ENCODE peak calls at places on chromosomes 16 and 17, in six cellular contexts. One of them, this sample, is unnamed.

GRCh38 chr17:61139219-61139618 is 260.4 kb upstream of the TBX2 start:
- DNase-seq in stimulated activated CD8-positive, alpha-beta memory T cell treated with anti-CD3 and anti-CD28 coated beads, Interleukin-12 subunit alpha, Interleukin-12 subunit beta, amount 100 ng/mL, for 4 hours: peak
- DNase-seq in NCI-H1417: no peak
- DNase-seq in fibroblast of gingiva: peak
- DNase-seq in activated T-cell treated with anti-CD3 and anti-CD28 coated beads for 1 hour: peak
- DNase-seq in NCI-H1930: no peak
- DNase-seq in this sample: peak

GRCh38 chr17:69696645-69697044 is 282.1 kb downstream of the MAP2K6 start:
- DNase-seq in stimulated activated CD8-positive, alpha-beta memory T cell treated with anti-CD3 and anti-CD28 coated beads, Interleukin-12 subunit alpha, Interleukin-12 subunit beta, amount 100 ng/mL, for 4 hours: no peak
- DNase-seq in NCI-H1417: no peak
- DNase-seq in fibroblast of gingiva: no peak
- DNase-seq in activated T-cell treated with anti-CD3 and anti-CD28 coated beads for 1 hour: no peak
- DNase-seq in NCI-H1930: no peak
- DNase-seq in this sample: no peak

GRCh38 chr16:51134269-51134812 is 16.7 kb downstream of the SALL1 start:
- DNase-seq in stimulated activated CD8-positive, alpha-beta memory T cell treated with anti-CD3 and anti-CD28 coated beads, Interleukin-12 subunit alpha, Interleukin-12 subunit beta, amount 100 ng/mL, for 4 hours: no peak
- DNase-seq in NCI-H1417: no peak
- DNase-seq in fibroblast of gingiva: no peak
- DNase-seq in activated T-cell treated with anti-CD3 and anti-CD28 coated beads for 1 hour: no peak
- DNase-seq in NCI-H1930: no peak
- DNase-seq in this sample: no peak

GRCh38 chr17:9677411-9677810 is 32.1 kb downstream of the USP43 start:
- DNase-seq in stimulated activated CD8-positive, alpha-beta memory T cell treated with anti-CD3 and anti-CD28 coated beads, Interleukin-12 subunit alpha, Interleukin-12 subunit beta, amount 100 ng/mL, for 4 hours: no peak
- DNase-seq in NCI-H1417: no peak
- DNase-seq in fibroblast of gingiva: no peak
- DNase-seq in activated T-cell treated with anti-CD3 and anti-CD28 coated beads for 1 hour: no peak
- DNase-seq in NCI-H1930: no peak
- DNase-seq in this sample: no peak

GRCh38 chr16:87295259-87295658 is 21.9 kb downstream of the C16orf95 start:
- DNase-seq in stimulated activated CD8-positive, alpha-beta memory T cell treated with anti-CD3 and anti-CD28 coated beads, Interleukin-12 subunit alpha, Interleukin-12 subunit beta, amount 100 ng/mL, for 4 hours: no peak
- DNase-seq in NCI-H1417: no peak
- DNase-seq in fibroblast of gingiva: no peak
- DNase-seq in activated T-cell treated with anti-CD3 and anti-CD28 coated beads for 1 hour: no peak
- DNase-seq in NCI-H1930: no peak
- DNase-seq in this sample: no peak

GRCh38 chr16:72072514-72073342 is 9.7 kb downstream of the HPR start:
- DNase-seq in stimulated activated CD8-positive, alpha-beta memory T cell treated with anti-CD3 and anti-CD28 coated beads, Interleukin-12 subunit alpha, Interleukin-12 subunit beta, amount 100 ng/mL, for 4 hours: no peak
- DNase-seq in NCI-H1417: no peak
- DNase-seq in fibroblast of gingiva: no peak
- DNase-seq in activated T-cell treated with anti-CD3 and anti-CD28 coated beads for 1 hour: no peak
- DNase-seq in NCI-H1930: no peak
- DNase-seq in this sample: no peak

GRCh38 chr17:39618956-39619785 is 7.6 kb upstream of the PPP1R1B start:
- DNase-seq in stimulated activated CD8-positive, alpha-beta memory T cell treated with anti-CD3 and anti-CD28 coated beads, Interleukin-12 subunit alpha, Interleukin-12 subunit beta, amount 100 ng/mL, for 4 hours: no peak
- DNase-seq in NCI-H1417: peak
- DNase-seq in fibroblast of gingiva: no peak
- DNase-seq in activated T-cell treated with anti-CD3 and anti-CD28 coated beads for 1 hour: no peak
- DNase-seq in NCI-H1930: no peak
- DNase-seq in this sample: no peak

GRCh38 chr16:57908409-57908987 is 62.4 kb downstream of the CNGB1 start:
- DNase-seq in stimulated activated CD8-positive, alpha-beta memory T cell treated with anti-CD3 and anti-CD28 coated beads, Interleukin-12 subunit alpha, Interleukin-12 subunit beta, amount 100 ng/mL, for 4 hours: no peak
- DNase-seq in NCI-H1417: no peak
- DNase-seq in fibroblast of gingiva: no peak
- DNase-seq in activated T-cell treated with anti-CD3 and anti-CD28 coated beads for 1 hour: no peak
- DNase-seq in NCI-H1930: no peak
- DNase-seq in this sample: no peak

GRCh38 chr17:37392024-37392590 is 14.5 kb downstream of the ACACA start:
- DNase-seq in stimulated activated CD8-positive, alpha-beta memory T cell treated with anti-CD3 and anti-CD28 coated beads, Interleukin-12 subunit alpha, Interleukin-12 subunit beta, amount 100 ng/mL, for 4 hours: no peak
- DNase-seq in NCI-H1417: no peak
- DNase-seq in fibroblast of gingiva: peak
- DNase-seq in activated T-cell treated with anti-CD3 and anti-CD28 coated beads for 1 hour: no peak
- DNase-seq in NCI-H1930: no peak
- DNase-seq in this sample: no peak

GRCh38 chr16:27787661-27788060 is 237.7 kb downstream of the KATNIP start:
- DNase-seq in stimulated activated CD8-positive, alpha-beta memory T cell treated with anti-CD3 and anti-CD28 coated beads, Interleukin-12 subunit alpha, Interleukin-12 subunit beta, amount 100 ng/mL, for 4 hours: no peak
- DNase-seq in NCI-H1417: no peak
- DNase-seq in fibroblast of gingiva: no peak
- DNase-seq in activated T-cell treated with anti-CD3 and anti-CD28 coated beads for 1 hour: no peak
- DNase-seq in NCI-H1930: no peak
- DNase-seq in this sample: no peak

GRCh38 chr16:56356276-56357241 is 68.8 kb downstream of the AMFR start:
- DNase-seq in stimulated activated CD8-positive, alpha-beta memory T cell treated with anti-CD3 and anti-CD28 coated beads, Interleukin-12 subunit alpha, Interleukin-12 subunit beta, amount 100 ng/mL, for 4 hours: peak
- DNase-seq in NCI-H1417: no peak
- DNase-seq in fibroblast of gingiva: peak
- DNase-seq in activated T-cell treated with anti-CD3 and anti-CD28 coated beads for 1 hour: peak
- DNase-seq in NCI-H1930: no peak
- DNase-seq in this sample: peak